ENCODE peak calls at places on chromosomes 2 and 18, in six cellular contexts. Q is spleen; A is brain microvascular endothelial cell; I is heart right ventricle; R is T-helper 9 cell; G is activated CD4-positive, alpha-beta T cell treated with anti-CD3 and anti-CD28 coated beads, Interleukin-2, amount 50 U/mL, for 1 hour. D is an unnamed sample.

GRCh38 chr2:121160366-121160765 is 124.6 kb downstream of the TFCP2L1 start:
- DNase-seq in Q (no peak), R (no peak), A (no peak), I (no peak), G (no peak), D (no peak)

GRCh38 chr2:186551323-186552050 is 38.4 kb upstream of the ITGAV start:
- DNase-seq in G (no peak), I (no peak), A (peak), Q (no peak), R (no peak), D (no peak)

GRCh38 chr2:9779572-9780264 is 63.6 kb upstream of the TAF1B start:
- DNase-seq in Q (no peak), G (peak), A (no peak), R (peak), I (no peak), D (peak)

GRCh38 chr18:9743200-9744016 is 35.3 kb downstream of the RAB31 start:
- DNase-seq in G (no peak), Q (peak), I (no peak), R (no peak), A (peak), D (no peak)

GRCh38 chr18:49631146-49631866 is 69.4 kb downstream of the LIPG start:
- DNase-seq in Q (no peak), G (no peak), A (no peak), R (no peak), I (no peak), D (no peak)

GRCh38 chr2:84919885-84920580 is 14.6 kb downstream of the TMSB10 start:
- DNase-seq in Q (no peak), A (peak), G (no peak), R (no peak), I (no peak), D (peak)

GRCh38 chr2:41992056-41992699 is 55.6 kb upstream of the PKDCC start:
- DNase-seq in R (no peak), I (no peak), A (no peak), G (no peak), Q (no peak), D (no peak)

GRCh38 chr2:37318401-37318800 is 6.2 kb downstream of the PRKD3 start:
- DNase-seq in A (peak), G (no peak), R (no peak), Q (no peak), I (no peak), D (no peak)

GRCh38 chr2:230328155-230328458 is 1.1 kb downstream of the SP140L start:
- DNase-seq in A (no peak), Q (no peak), G (no peak), I (no peak), R (no peak), D (no peak)

GRCh38 chr2:47041891-47042684 is 113.0 kb downstream of the STPG4 start:
- DNase-seq in Q (no peak), I (no peak), A (peak), G (no peak), R (no peak), D (no peak)

GRCh38 chr2:71224935-71225334 is 2.0 kb downstream of the PAIP2B start:
- DNase-seq in A (no peak), Q (no peak), G (no peak), I (no peak), R (no peak), D (no peak)

GRCh38 chr2:73870084-73870483 is 22.7 kb upstream of the ACTG2 start:
- DNase-seq in G (no peak), Q (no peak), I (no peak), R (no peak), A (peak), D (no peak)

GRCh38 chr2:134718956-134719814 is at the start of gene TMEM163:
- DNase-seq in Q (peak), I (peak), A (no peak), R (no peak), G (peak), D (peak)

GRCh38 chr2:151357359-151357758 is at the start of gene TNFAIP6:
- DNase-seq in A (peak), R (no peak), I (no peak), G (no peak), Q (no peak), D (no peak)

GRCh38 chr2:108579631-108580030 is 45.4 kb downstream of the LIMS1 start:
- DNase-seq in R (no peak), I (peak), Q (peak), A (no peak), G (no peak), D (no peak)

GRCh38 chr18:67200665-67201064 is 315.9 kb downstream of the DSEL start:
- DNase-seq in Q (no peak), I (no peak), A (no peak), R (no peak), G (no peak), D (no peak)

GRCh38 chr18:62523255-62523588 is 397 bp downstream of the ZCCHC2 start:
- DNase-seq in I (no peak), R (no peak), A (no peak), Q (no peak), G (no peak), D (no peak)

GRCh38 chr2:105915005-105915558 is 170.4 kb downstream of the NCK2 start:
- DNase-seq in I (no peak), G (no peak), A (no peak), R (no peak), Q (no peak), D (no peak)

GRCh38 chr18:21330122-21330701 is 88.2 kb downstream of the GREB1L start:
- DNase-seq in R (no peak), A (peak), Q (no peak), I (no peak), G (no peak), D (no peak)

GRCh38 chr2:238495422-238495821 is 68.7 kb downstream of the ASB1 start:
- DNase-seq in G (no peak), I (no peak), A (no peak), R (no peak), Q (no peak), D (no peak)

GRCh38 chr2:12416600-12416999 is 300.1 kb upstream of the TRIB2 start:
- DNase-seq in Q (peak), R (peak), I (peak), A (peak), G (peak), D (peak)

GRCh38 chr2:45212953-45213635 is 203.8 kb upstream of the SIX2 start:
- DNase-seq in R (no peak), G (no peak), A (no peak), Q (no peak), I (no peak), D (no peak)

GRCh38 chr2:136156411-136156810 is 38.5 kb upstream of the CXCR4 start:
- DNase-seq in Q (no peak), R (no peak), I (no peak), A (no peak), G (no peak), D (no peak)

GRCh38 chr18:65725421-65726050 is 25.3 kb upstream of the CDH7 start:
- DNase-seq in I (peak), A (no peak), R (no peak), Q (no peak), G (no peak), D (no peak)

GRCh38 chr2:113138428-113139322 is 11.3 kb downstream of the IL1RN start:
- DNase-seq in A (peak), Q (no peak), I (no peak), R (peak), G (peak), D (peak)

GRCh38 chr2:22893773-22894517 is 491.0 kb upstream of the KLHL29 start:
- DNase-seq in G (no peak), A (no peak), Q (no peak), R (no peak), I (no peak), D (no peak)

GRCh38 chr2:8309131-8309530 is 372.7 kb upstream of the ID2 start:
- DNase-seq in G (no peak), A (no peak), R (no peak), Q (no peak), I (no peak), D (no peak)

GRCh38 chr2:11562011-11562410 is 28.2 kb downstream of the GREB1 start:
- DNase-seq in G (no peak), I (no peak), Q (no peak), A (no peak), R (no peak), D (no peak)

GRCh38 chr18:47163241-47163640 is 12.9 kb downstream of the IER3IP1 start:
- DNase-seq in R (no peak), A (peak), Q (no peak), G (no peak), I (no peak), D (no peak)

GRCh38 chr2:160207804-160208661 is 8.0 kb upstream of the ITGB6 start:
- DNase-seq in Q (peak), G (no peak), I (peak), R (no peak), A (peak), D (no peak)

GRCh38 chr2:79910643-79911042 is 393.9 kb downstream of the LRRTM1 start:
- DNase-seq in I (no peak), Q (no peak), G (no peak), A (no peak), R (no peak), D (no peak)

GRCh38 chr2:23419171-23420090 is 34.5 kb downstream of the KLHL29 start:
- DNase-seq in I (no peak), A (peak), R (no peak), G (no peak), Q (peak), D (no peak)

GRCh38 chr2:82234283-82234682 is 1929.7 kb upstream of the LRRTM1 start:
- DNase-seq in I (no peak), G (no peak), Q (no peak), A (no peak), R (no peak), D (no peak)

D was measured in T-cell.